ENCODE peak calls at places on chromosomes 4 and X, in eight cellular contexts. V, A, N, B, C, Z, U and S are unnamed samples.

GRCh38 chr4:9942921-9943600 is 78.2 kb downstream of the SLC2A9 start:
- DNase-seq in N (no peak), U (no peak), C (no peak), B (no peak), V (no peak), Z (no peak), A (no peak), S (no peak)

GRCh38 chr4:95318483-95318882 is 230.3 kb downstream of the UNC5C start:
- DNase-seq in U (no peak), C (no peak), B (no peak), N (peak), Z (no peak), V (no peak), A (no peak), S (no peak)

GRCh38 chr4:10305816-10306215 is 151.4 kb downstream of the ZNF518B start:
- DNase-seq in N (no peak), A (no peak), B (no peak), V (no peak), C (peak), Z (no peak), U (no peak), S (no peak)

GRCh38 chrX:6227445-6227820 is 1.2 kb downstream of the NLGN4X start:
- DNase-seq in A (peak), V (peak), N (no peak), B (no peak), C (no peak), U (no peak), Z (no peak), S (no peak)

GRCh38 chr4:152104846-152105462 is 344.1 kb upstream of the GATB start:
- DNase-seq in N (no peak), U (no peak), B (no peak), Z (no peak), C (no peak), A (no peak), V (no peak), S (no peak)

GRCh38 chr4:10023806-10024205 is 2.5 kb upstream of the SLC2A9 start:
- DNase-seq in A (no peak), U (peak), V (no peak), Z (no peak), C (peak), B (no peak), N (no peak), S (no peak)

GRCh38 chr4:17613761-17614415 is 553 bp upstream of the MED28 start:
- DNase-seq in C (peak), U (peak), B (peak), Z (peak), A (peak), N (peak), V (no peak), S (no peak)

GRCh38 chr4:55366621-55367020 is 20.6 kb downstream of the SRD5A3 start:
- DNase-seq in A (no peak), U (no peak), N (no peak), V (no peak), Z (no peak), C (no peak), B (no peak), S (no peak)

GRCh38 chr4:185096032-185096653 is 46.9 kb upstream of the SLC25A4 start:
- DNase-seq in B (peak), C (peak), V (peak), Z (no peak), A (peak), U (peak), N (peak), S (no peak)

GRCh38 chrX:11953615-11954014 is 184.7 kb upstream of the FRMPD4 start:
- DNase-seq in N (peak), V (peak), C (peak), Z (no peak), U (peak), B (no peak), A (peak), S (no peak)

GRCh38 chr4:55398461-55398860 is 2.7 kb downstream of the TMEM165 start:
- DNase-seq in A (no peak), N (peak), B (no peak), U (peak), V (no peak), C (peak), Z (no peak), S (no peak)

GRCh38 chrX:149996515-149996914 is 58.2 kb upstream of the EOLA2 start:
- DNase-seq in V (no peak), A (no peak), N (no peak), Z (no peak), C (no peak), U (no peak), B (no peak), S (no peak)

GRCh38 chrX:42797646-42798045 is 19.7 kb upstream of the PPP1R2C start:
- DNase-seq in A (no peak), C (peak), B (no peak), U (peak), N (no peak), Z (no peak), V (peak), S (no peak)

GRCh38 chr4:87092389-87093141 is 127.9 kb downstream of the KLHL8 start:
- DNase-seq in B (no peak), V (no peak), C (peak), Z (no peak), N (peak), U (peak), A (no peak), S (peak)

GRCh38 chr4:42460043-42460442 is 62.8 kb downstream of the SHISA3 start:
- DNase-seq in V (no peak), A (no peak), B (no peak), N (no peak), Z (no peak), U (no peak), C (no peak), S (no peak)

GRCh38 chr4:2482693-2483092 is 13.8 kb downstream of the RNF4 start:
- DNase-seq in Z (no peak), N (peak), V (no peak), C (peak), B (no peak), A (no peak), U (peak), S (no peak)
- H3K4me3 ChIP-seq in Z (no peak), N (peak), V (no peak), C (no peak), B (no peak), A (no peak), U (no peak), S (no peak)

GRCh38 chrX:120016068-120016441 is 61.4 kb downstream of the RHOXF2B start:
- DNase-seq in A (no peak), Z (no peak), V (no peak), N (no peak), U (no peak), C (no peak), B (no peak), S (no peak)
- H3K4me3 ChIP-seq in A (peak), Z (no peak), V (no peak), N (no peak), U (no peak), C (no peak), B (peak), S (no peak)

DNA sequence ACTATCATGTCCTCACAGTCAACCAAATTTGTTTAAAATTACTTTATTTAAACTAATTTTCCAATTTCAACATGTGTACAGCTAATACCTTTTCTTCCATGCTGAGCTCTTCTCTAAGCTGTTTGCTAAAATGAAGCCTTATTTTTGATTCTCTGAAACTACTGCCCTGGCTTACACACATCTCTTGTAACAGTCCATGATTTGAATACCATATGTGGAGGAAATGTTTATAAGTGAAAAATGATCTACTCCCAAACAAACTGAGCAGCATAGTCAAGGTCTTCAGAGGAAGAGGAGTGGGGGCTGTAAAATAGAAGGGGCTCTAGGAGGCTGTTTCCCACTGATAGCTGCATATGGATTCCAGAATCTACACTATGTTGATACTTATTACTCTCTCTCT is 188.7 kb downstream of the ANKRD50 start:
- DNase-seq in U (no peak), B (no peak), N (no peak), C (no peak), V (no peak), A (no peak), Z (no peak), S (no peak)
- H3K4me3 ChIP-seq in U (no peak), B (no peak), N (no peak), C (no peak), V (no peak), A (no peak), Z (no peak), S (no peak)

DNA sequence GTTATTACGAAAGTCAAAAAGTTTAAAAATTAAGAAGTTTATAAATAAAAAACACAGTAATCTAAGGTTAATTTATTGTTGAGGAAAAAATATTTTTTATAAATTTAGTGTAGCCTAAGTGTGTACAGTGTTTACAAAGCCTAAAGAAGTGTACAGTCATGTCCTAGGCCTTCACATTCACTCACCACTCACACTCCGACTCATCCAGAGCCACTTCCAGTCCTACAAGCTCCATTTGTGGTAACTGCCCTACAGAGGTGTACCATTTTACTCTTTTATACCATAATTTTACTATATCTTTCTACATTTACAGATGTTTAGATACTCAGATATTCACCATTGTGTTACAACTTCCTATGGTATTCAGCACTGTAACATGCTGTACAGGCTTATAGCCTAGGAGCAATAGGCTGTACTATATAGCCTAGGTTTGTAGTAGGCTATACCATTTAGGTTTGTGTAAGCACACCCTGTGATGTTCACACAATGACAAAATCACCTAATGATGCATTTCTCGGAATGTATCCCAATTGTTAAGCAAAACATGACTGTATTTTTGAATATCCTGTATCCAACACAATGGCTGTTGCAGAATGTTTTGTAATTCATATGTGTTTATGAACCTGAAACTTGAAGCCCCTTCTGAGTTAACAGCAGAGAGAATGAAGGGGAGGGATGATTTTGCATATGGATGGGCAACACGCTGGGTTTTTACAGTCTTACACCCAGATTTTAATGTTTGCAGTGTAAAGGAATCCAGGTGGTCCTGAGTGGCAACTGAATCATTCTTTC is 3.1 kb downstream of the PPBP start:
- DNase-seq in N (no peak), Z (no peak), V (no peak), U (peak), A (no peak), C (no peak), B (no peak), S (no peak)
- H3K4me3 ChIP-seq in N (no peak), Z (no peak), V (no peak), U (no peak), A (no peak), C (no peak), B (no peak), S (no peak)

GRCh38 chr4:182648766-182649165 is 268.4 kb downstream of the DCTD start:
- DNase-seq in A (no peak), B (no peak), Z (no peak), U (no peak), V (no peak), C (no peak), N (no peak), S (no peak)

GRCh38 chr4:182649698-182650477 is 267.3 kb downstream of the DCTD start:
- DNase-seq in A (no peak), U (no peak), V (peak), B (no peak), N (no peak), C (no peak), Z (no peak), S (no peak)

GRCh38 chr4:182647901-182648300 is 269.3 kb downstream of the DCTD start:
- DNase-seq in Z (no peak), N (no peak), U (no peak), A (no peak), V (peak), B (no peak), C (no peak), S (no peak)

GRCh38 chr4:182655321-182655720 is 261.9 kb downstream of the DCTD start:
- DNase-seq in C (no peak), N (no peak), A (no peak), B (no peak), U (no peak), Z (no peak), V (no peak), S (no peak)

GRCh38 chr4:182653596-182653995 is 263.6 kb downstream of the DCTD start:
- DNase-seq in U (no peak), Z (no peak), B (no peak), V (no peak), N (peak), A (no peak), C (no peak), S (no peak)
- H3K4me3 ChIP-seq in U (no peak), Z (no peak), B (no peak), V (no peak), N (no peak), A (no peak), C (no peak), S (no peak)

GRCh38 chr4:119026662-119027444 is 108.8 kb upstream of the MYOZ2 start:
- DNase-seq in U (peak), B (no peak), V (peak), Z (no peak), N (no peak), C (peak), A (no peak), S (no peak)
- H3K4me3 ChIP-seq in U (peak), B (no peak), V (no peak), Z (no peak), N (peak), C (peak), A (no peak), S (no peak)